ENCODE peak calls at places on chromosomes 11 and 22, in five cellular contexts. I is mammary epithelial cell, J is uterus, Y is heart right ventricle, T is BE2C. O is an unnamed sample.

GRCh38 chr11:35174666-35175065 is 35.7 kb downstream of the CD44 start:
- DNase-seq in Y (no peak), I (no peak), J (no peak), T (no peak), O (no peak)

GRCh38 chr22:37563153-37564081 is 3.1 kb downstream of the CDC42EP1 start:
- DNase-seq in T (no peak), Y (peak; percentile 71), I (peak; percentile 95), J (peak; percentile 96), O (peak; percentile 90)

GRCh38 chr22:46457502-46458488 is 79.6 kb downstream of the CELSR1 start:
- DNase-seq in I (peak; percentile 93), T (peak; percentile 59), Y (no peak), J (no peak), O (no peak)

GRCh38 chr11:29100967-29101366 is 915.9 kb downstream of the KCNA4 start:
- DNase-seq in I (no peak), T (no peak), Y (no peak), J (no peak), O (no peak)

GRCh38 chr11:34052608-34053160 is 1.2 kb downstream of the CAPRIN1 start:
- DNase-seq in I (peak; percentile 17), T (peak; percentile 6), Y (no peak), J (peak; percentile 26), O (peak; percentile 53)

GRCh38 chr11:64097468-64098317 is 62.0 kb downstream of the FLRT1 start:
- DNase-seq in J (no peak), Y (no peak), T (no peak), I (no peak), O (no peak)

GRCh38 chr11:87722756-87723599 is 452.3 kb downstream of the RAB38 start:
- DNase-seq in T (peak; percentile 26), I (peak; percentile 7), J (no peak), Y (peak; percentile 3), O (no peak)

GRCh38 chr11:93542753-93543246 is 391 bp downstream of the SMCO4 start:
- DNase-seq in I (no peak), J (no peak), Y (no peak), T (no peak), O (peak; percentile 52)

GRCh38 chr11:70118642-70119041 is 40.5 kb downstream of the ANO1 start:
- DNase-seq in I (no peak), T (no peak), J (no peak), Y (no peak), O (no peak)

GRCh38 chr11:6612816-6613136 is 760 bp upstream of the TAF10 start:
- DNase-seq in T (no peak), Y (peak; percentile 48), J (no peak), I (no peak), O (no peak)

GRCh38 chr11:118321386-118322082 is 17.0 kb downstream of the CD3E start:
- DNase-seq in T (no peak), J (no peak), Y (no peak), I (no peak), O (no peak)

GRCh38 chr11:80163011-80163410 is 722.2 kb upstream of the TENM4 start:
- DNase-seq in I (peak; percentile 56), T (no peak), J (no peak), Y (no peak), O (no peak)

GRCh38 chr11:88886796-88887195 is 179.0 kb downstream of the GRM5 start:
- DNase-seq in T (peak; percentile 44), J (no peak), Y (no peak), I (peak; percentile 51), O (no peak)

GRCh38 chr11:115580927-115581680 is 76.9 kb upstream of the CADM1 start:
- DNase-seq in Y (peak; percentile 42), I (peak; percentile 9), T (peak; percentile 98), J (no peak), O (no peak)

GRCh38 chr11:66278396-66279091 is 569 bp downstream of the CNIH2 start:
- DNase-seq in J (no peak), Y (no peak), I (no peak), T (no peak), O (no peak)

GRCh38 chr22:37074537-37074936 is 23.0 kb downstream of the KCTD17 start:
- DNase-seq in J (no peak), Y (no peak), T (no peak), I (no peak), O (no peak)

GRCh38 chr22:26461188-26461810 is 22.3 kb downstream of the HPS4 start:
- DNase-seq in J (peak; percentile 25), Y (peak; percentile 49), T (peak; percentile 87), I (peak; percentile 12), O (no peak)

GRCh38 chr11:48148749-48149148 is 67.9 kb upstream of the OR4B1 start:
- DNase-seq in J (no peak), I (peak; percentile 26), T (no peak), Y (no peak), O (no peak)

GRCh38 chr11:19474954-19475811 is 234.4 kb upstream of the E2F8 start:
- DNase-seq in I (no peak), J (no peak), Y (no peak), T (no peak), O (no peak)

GRCh38 chr22:36898690-36899089 is 14.7 kb upstream of the CSF2RB start:
- DNase-seq in J (no peak), I (no peak), T (no peak), Y (no peak), O (no peak)

GRCh38 chr11:122976734-122977454 is 4.7 kb downstream of the BSX start:
- DNase-seq in J (no peak), I (no peak), T (no peak), Y (no peak), O (no peak)
- H3K27me3 ChIP-seq in J (peaks cover 81% of the 10 kb centered on the region), I (peaks cover 69% of the 10 kb centered on the region), T (peaks cover 90% of the 10 kb centered on the region), Y (peaks cover 100% of the 10 kb centered on the region), O (no peaks in the 10 kb centered on the region)

GRCh38 chr11:109071712-109072524 is 350.1 kb upstream of the C11orf87 start:
- DNase-seq in I (peak; percentile 73), Y (peak; percentile 31), J (peak; percentile 57), T (no peak), O (peak; percentile 28)

GRCh38 chr11:109076870-109077269 is 345.1 kb upstream of the C11orf87 start:
- DNase-seq in J (no peak), Y (no peak), I (no peak), T (peak; percentile 19), O (no peak)

GRCh38 chr11:109075976-109076375 is 346.0 kb upstream of the C11orf87 start:
- DNase-seq in J (no peak), I (no peak), Y (peak; percentile 28), T (peak; percentile 51), O (no peak)

GRCh38 chr11:109073032-109073822 is 348.8 kb upstream of the C11orf87 start:
- DNase-seq in T (no peak), J (no peak), Y (no peak), I (no peak), O (no peak)

GRCh38 chr11:109077340-109077927 is 344.6 kb upstream of the C11orf87 start:
- DNase-seq in I (no peak), J (no peak), Y (no peak), T (no peak), O (no peak)
- TF ChIP-seq CTCF in I (no peak), J (no peak), Y (no peak), T (no peak), O (no peak)

GRCh38 chr22:22088658-22089458 is 106.3 kb upstream of the TOP3B start:
- DNase-seq in T (no peak), J (no peak), I (no peak), Y (no peak), O (no peak)

GRCh38 chr22:22092101-22092500 is 109.5 kb upstream of the TOP3B start:
- DNase-seq in T (no peak), I (no peak), Y (no peak), J (no peak), O (no peak)

GRCh38 chr22:22089459-22090308 is 107.1 kb upstream of the TOP3B start:
- DNase-seq in Y (no peak), I (no peak), J (no peak), T (no peak), O (no peak)

GRCh38 chr22:22091400-22091878 is 108.9 kb upstream of the TOP3B start:
- DNase-seq in T (no peak), J (no peak), I (no peak), Y (no peak), O (no peak)

DNA sequence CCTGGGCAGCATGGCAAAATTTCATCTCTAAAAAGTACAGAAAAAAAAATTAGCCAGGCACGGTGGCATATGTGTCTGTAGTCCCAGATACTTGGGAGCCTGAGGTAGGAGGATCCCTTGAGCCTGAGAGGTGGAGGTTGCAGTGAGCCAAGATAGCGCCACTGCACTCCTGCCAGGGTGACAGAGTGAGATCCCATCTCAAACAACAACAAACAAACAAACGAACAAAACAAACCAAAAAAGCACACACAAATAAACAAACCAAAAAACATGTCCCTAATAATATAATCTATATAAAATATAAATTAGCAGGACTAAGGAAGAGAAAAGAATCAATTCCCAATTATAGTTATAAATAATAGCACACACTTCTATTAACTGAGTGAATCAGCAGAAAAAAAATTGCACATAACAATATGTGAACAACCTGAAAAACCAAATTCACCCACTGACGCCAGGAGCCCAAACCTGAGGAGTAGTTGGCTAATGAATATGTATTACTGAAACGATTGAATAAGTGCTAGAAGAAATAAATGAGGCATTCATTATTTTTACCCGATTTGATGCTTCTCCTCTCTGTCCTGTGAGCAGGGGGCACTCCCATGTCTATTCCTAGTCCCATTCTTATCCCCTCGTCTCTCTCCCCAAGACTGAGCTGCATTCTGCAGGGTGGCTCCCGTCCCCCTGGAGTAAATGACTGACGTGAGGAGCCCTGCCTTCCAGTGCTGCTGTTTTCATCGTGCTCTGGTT is 108.2 kb upstream of the TOP3B start:
- DNase-seq in Y (no peak), J (no peak), I (no peak), T (no peak), O (no peak)
- H3K27me3 ChIP-seq in Y (peaks cover 14% of the 10 kb centered on the region), J (no peaks in the 10 kb centered on the region), I (no peaks in the 10 kb centered on the region), T (peaks cover 33% of the 10 kb centered on the region), O (no peaks in the 10 kb centered on the region)

GRCh38 chr11:68837583-68838571 is 3.8 kb downstream of the CPT1A start:
- DNase-seq in T (no peak), Y (no peak), I (no peak), J (no peak), O (no peak)

GRCh38 chr11:68840661-68841653 is 759 bp downstream of the CPT1A start:
- DNase-seq in T (no peak), I (no peak), Y (peak; percentile 45), J (peak; percentile 60), O (peak; percentile 67)

GRCh38 chr11:68838572-68838964 is 3.1 kb downstream of the CPT1A start:
- DNase-seq in J (peak; percentile 66), Y (no peak), T (no peak), I (no peak), O (peak; percentile 67)

GRCh38 chr11:68839953-68840641 is 1.6 kb downstream of the CPT1A start:
- DNase-seq in I (no peak), T (peak; percentile 28), Y (no peak), J (no peak), O (no peak)

DNA sequence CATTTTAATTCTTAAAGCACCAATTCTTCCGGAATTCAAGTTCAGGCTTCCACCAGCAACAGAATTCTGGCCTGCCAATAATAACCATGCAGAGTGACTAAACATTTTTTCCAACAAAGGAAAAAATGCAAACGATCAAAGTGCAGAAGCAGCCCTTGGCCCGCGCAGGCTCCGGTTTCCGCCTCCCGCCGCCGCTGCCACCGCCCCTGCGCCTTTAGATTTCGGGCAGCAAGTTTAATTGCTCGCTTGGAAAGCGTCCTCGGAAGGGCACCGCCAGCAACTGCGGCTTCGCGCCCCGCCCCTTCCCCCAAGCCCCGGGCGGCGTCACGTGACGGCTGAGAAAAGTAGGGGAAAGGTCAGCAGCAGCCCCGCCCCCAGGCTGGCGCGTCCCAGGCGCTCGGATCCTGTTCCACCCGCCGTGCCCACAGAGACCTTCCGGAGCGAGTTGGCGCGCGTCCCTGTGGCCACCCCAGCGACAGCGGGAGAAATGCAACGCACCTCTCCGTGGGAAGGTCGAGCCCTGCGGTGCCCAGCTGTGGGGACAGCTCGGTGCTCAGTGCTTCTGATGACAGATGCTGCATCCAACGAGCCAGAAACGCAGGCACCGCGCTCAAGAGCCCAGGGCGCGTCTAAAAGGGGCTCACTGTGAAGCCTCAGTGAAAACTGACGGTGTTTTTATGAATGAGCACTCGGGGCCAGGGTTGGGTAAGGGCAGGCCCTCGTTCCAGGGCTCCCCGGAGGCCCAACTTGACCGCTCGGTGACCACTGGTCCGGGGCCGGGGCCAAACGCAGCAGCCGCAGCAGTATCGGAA is 2.5 kb downstream of the CPT1A start:
- DNase-seq in T (peak; percentile 98), I (peak; percentile 89), J (peak; percentile 95), Y (peak; percentile 93), O (peak; percentile 93)
- TF ChIP-seq CTCF in T (no peak), I (no peak), J (no peak), Y (no peak), O (no peak)